ENCODE peak calls at places on chromosomes 5 and 9, in five cellular contexts. One of them, this sample, is unnamed.
A peak's percentile ranks its signal among the peaks of the same experiment; 100 is the strongest.

GRCh38 chr5:142845954-142846398 is 75.8 kb downstream of the ARHGAP26 start:
- DNase-seq in stomach: peak; percentile 38
- DNase-seq in HL-60: no peak
- DNase-seq in fibroblast of the aortic adventitia: no peak
- DNase-seq in GM06990: no peak
- DNase-seq in this sample: no peak

GRCh38 chr5:139806726-139807646 is 11.4 kb downstream of the PSD2 start:
- DNase-seq in fibroblast of the aortic adventitia: no peak
- DNase-seq in stomach: no peak
- DNase-seq in HL-60: no peak
- DNase-seq in GM06990: no peak
- DNase-seq in this sample: no peak

GRCh38 chr9:75866273-75866871 is 24.1 kb upstream of the PCSK5 start:
- DNase-seq in fibroblast of the aortic adventitia: peak; percentile 71
- DNase-seq in GM06990: peak; percentile 6
- DNase-seq in HL-60: no peak
- DNase-seq in stomach: peak; percentile 29
- DNase-seq in this sample: no peak

GRCh38 chr5:78046006-78046405 is 248.5 kb downstream of the AP3B1 start:
- DNase-seq in GM06990: no peak
- DNase-seq in stomach: no peak
- DNase-seq in HL-60: no peak
- DNase-seq in fibroblast of the aortic adventitia: no peak
- DNase-seq in this sample: no peak

GRCh38 chr5:83097582-83098265 is 20.4 kb downstream of the XRCC4 start:
- DNase-seq in stomach: no peak
- DNase-seq in GM06990: no peak
- DNase-seq in fibroblast of the aortic adventitia: peak; percentile 60
- DNase-seq in HL-60: no peak
- DNase-seq in this sample: no peak

GRCh38 chr9:91443994-91444392 is 20.4 kb upstream of the NFIL3 start:
- DNase-seq in stomach: no peak
- DNase-seq in HL-60: no peak
- DNase-seq in fibroblast of the aortic adventitia: no peak
- DNase-seq in GM06990: no peak
- DNase-seq in this sample: no peak

GRCh38 chr5:35026941-35027340 is 20.8 kb downstream of the AGXT2 start:
- DNase-seq in stomach: no peak
- DNase-seq in fibroblast of the aortic adventitia: no peak
- DNase-seq in GM06990: no peak
- DNase-seq in HL-60: no peak
- DNase-seq in this sample: no peak

GRCh38 chr9:124219290-124219605 is 38.5 kb upstream of the NEK6 start:
- DNase-seq in GM06990: no peak
- DNase-seq in fibroblast of the aortic adventitia: no peak
- DNase-seq in HL-60: no peak
- DNase-seq in stomach: no peak
- DNase-seq in this sample: no peak

GRCh38 chr9:134869554-134870310 is 10.9 kb upstream of the FCN2 start:
- DNase-seq in GM06990: no peak
- DNase-seq in fibroblast of the aortic adventitia: no peak
- DNase-seq in HL-60: no peak
- DNase-seq in stomach: no peak
- DNase-seq in this sample: no peak

GRCh38 chr9:135245482-135246247 is 158.2 kb downstream of the OLFM1 start:
- DNase-seq in GM06990: no peak
- DNase-seq in fibroblast of the aortic adventitia: no peak
- DNase-seq in HL-60: no peak
- DNase-seq in stomach: no peak
- DNase-seq in this sample: no peak

GRCh38 chr5:146291421-146292074 is 47.1 kb upstream of the POU4F3 start:
- DNase-seq in HL-60: no peak
- DNase-seq in GM06990: no peak
- DNase-seq in stomach: no peak
- DNase-seq in fibroblast of the aortic adventitia: peak; percentile 63
- DNase-seq in this sample: no peak

GRCh38 chr5:139847790-139848507 is 52.3 kb downstream of the PSD2 start:
- DNase-seq in stomach: peak; percentile 67
- DNase-seq in GM06990: peak; percentile 88
- DNase-seq in fibroblast of the aortic adventitia: no peak
- DNase-seq in HL-60: peak; percentile 12
- DNase-seq in this sample: no peak

GRCh38 chr9:79670269-79670961 is 98.7 kb downstream of the TLE4 start:
- DNase-seq in HL-60: no peak
- DNase-seq in fibroblast of the aortic adventitia: no peak
- DNase-seq in stomach: no peak
- DNase-seq in GM06990: no peak
- DNase-seq in this sample: no peak

GRCh38 chr5:103424008-103424407 is 138.6 kb downstream of the NUDT12 start:
- DNase-seq in stomach: no peak
- DNase-seq in fibroblast of the aortic adventitia: peak; percentile 37
- DNase-seq in HL-60: no peak
- DNase-seq in GM06990: no peak
- DNase-seq in this sample: no peak

GRCh38 chr9:33165263-33166151 is 1.6 kb downstream of the B4GALT1 start:
- DNase-seq in fibroblast of the aortic adventitia: peak; percentile 98
- DNase-seq in GM06990: peak; percentile 51
- DNase-seq in stomach: peak; percentile 61
- DNase-seq in HL-60: peak; percentile 76
- DNase-seq in this sample: peak; percentile 84

GRCh38 chr9:121748727-121749546 is 97.5 kb downstream of the DAB2IP start:
- DNase-seq in stomach: no peak
- DNase-seq in HL-60: no peak
- DNase-seq in GM06990: no peak
- DNase-seq in fibroblast of the aortic adventitia: no peak
- DNase-seq in this sample: no peak

GRCh38 chr9:83733739-83734138 is 26.0 kb upstream of the UBQLN1 start:
- DNase-seq in fibroblast of the aortic adventitia: no peak
- DNase-seq in HL-60: no peak
- DNase-seq in stomach: no peak
- DNase-seq in GM06990: no peak
- DNase-seq in this sample: no peak

GRCh38 chr9:96382175-96382574 is 1.3 kb downstream of the SLC35D2 start:
- DNase-seq in GM06990: no peak
- DNase-seq in stomach: no peak
- DNase-seq in HL-60: no peak
- DNase-seq in fibroblast of the aortic adventitia: peak; percentile 23
- DNase-seq in this sample: no peak

GRCh38 chr5:88883059-88883565 is at the start of gene MEF2C:
- DNase-seq in HL-60: no peak
- DNase-seq in stomach: peak; percentile 51
- DNase-seq in GM06990: peak; percentile 95
- DNase-seq in fibroblast of the aortic adventitia: peak; percentile 93
- DNase-seq in this sample: peak; percentile 24

GRCh38 chr5:37060030-37060429 is 183.5 kb downstream of the NIPBL start:
- DNase-seq in GM06990: no peak
- DNase-seq in stomach: no peak
- DNase-seq in HL-60: no peak
- DNase-seq in fibroblast of the aortic adventitia: no peak
- DNase-seq in this sample: no peak

GRCh38 chr5:95178046-95178651 is 106.7 kb downstream of the MCTP1 start:
- DNase-seq in HL-60: no peak
- DNase-seq in fibroblast of the aortic adventitia: peak; percentile 24
- DNase-seq in stomach: no peak
- DNase-seq in GM06990: no peak
- DNase-seq in this sample: no peak

GRCh38 chr9:33852216-33852826 is 35.4 kb downstream of the UBE2R2 start:
- DNase-seq in HL-60: no peak
- DNase-seq in fibroblast of the aortic adventitia: peak; percentile 62
- DNase-seq in stomach: peak; percentile 86
- DNase-seq in GM06990: no peak
- DNase-seq in this sample: no peak

GRCh38 chr9:116174347-116174746 is 20.8 kb downstream of the PAPPA start:
- DNase-seq in GM06990: no peak
- DNase-seq in fibroblast of the aortic adventitia: peak; percentile 56
- DNase-seq in HL-60: no peak
- DNase-seq in stomach: no peak
- DNase-seq in this sample: no peak

GRCh38 chr9:105912868-105913516 is 218.7 kb downstream of the TMEM38B start:
- DNase-seq in fibroblast of the aortic adventitia: no peak
- DNase-seq in HL-60: no peak
- DNase-seq in stomach: no peak
- DNase-seq in GM06990: no peak
- DNase-seq in this sample: no peak

GRCh38 chr9:2788948-2789347 is 54.9 kb downstream of the PUM3 start:
- DNase-seq in HL-60: no peak
- DNase-seq in stomach: no peak
- DNase-seq in GM06990: no peak
- DNase-seq in fibroblast of the aortic adventitia: no peak
- DNase-seq in this sample: no peak
- TF ChIP-seq CTCF in HL-60: no peak
- TF ChIP-seq CTCF in stomach: no peak
- TF ChIP-seq CTCF in GM06990: no peak
- TF ChIP-seq CTCF in fibroblast of the aortic adventitia: no peak
- TF ChIP-seq CTCF in this sample: no peak

DNA sequence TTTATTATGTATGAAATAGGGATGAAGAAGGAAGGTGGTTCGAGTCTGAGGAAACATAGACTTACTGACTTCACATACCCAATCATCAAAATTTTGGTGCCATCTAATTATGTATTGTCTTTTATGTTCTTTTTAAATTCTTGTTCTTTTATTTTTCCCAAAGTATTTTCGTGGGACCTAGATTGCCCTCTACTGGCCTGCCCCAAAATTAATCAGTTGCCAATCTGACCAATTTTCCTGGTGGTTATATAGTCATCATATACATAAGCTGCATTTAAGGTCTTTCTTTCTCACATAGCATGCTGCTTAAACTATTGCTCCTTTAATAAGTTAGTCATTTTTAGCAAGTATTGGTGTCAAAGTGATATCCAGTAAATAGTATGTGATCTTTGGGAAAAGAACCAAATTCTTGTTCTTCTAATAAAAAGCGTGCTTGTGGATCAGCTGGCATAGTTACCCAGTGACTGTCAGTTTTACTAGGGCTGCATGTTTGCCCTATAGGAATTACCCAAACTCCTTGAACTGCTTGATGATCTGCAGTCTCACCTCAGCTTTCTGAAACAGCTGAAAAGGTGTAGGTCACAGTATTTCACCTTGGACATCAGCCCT is 223.5 kb downstream of the SH3GL2 start:
- DNase-seq in stomach: no peak
- DNase-seq in HL-60: no peak
- DNase-seq in GM06990: no peak
- DNase-seq in fibroblast of the aortic adventitia: peak; percentile 38
- DNase-seq in this sample: no peak
- TF ChIP-seq CTCF in stomach: peak; percentile 36
- TF ChIP-seq CTCF in HL-60: no peak
- TF ChIP-seq CTCF in GM06990: peak; percentile 47
- TF ChIP-seq CTCF in fibroblast of the aortic adventitia: peak; percentile 66
- TF ChIP-seq CTCF in this sample: peak; percentile 61

DNA sequence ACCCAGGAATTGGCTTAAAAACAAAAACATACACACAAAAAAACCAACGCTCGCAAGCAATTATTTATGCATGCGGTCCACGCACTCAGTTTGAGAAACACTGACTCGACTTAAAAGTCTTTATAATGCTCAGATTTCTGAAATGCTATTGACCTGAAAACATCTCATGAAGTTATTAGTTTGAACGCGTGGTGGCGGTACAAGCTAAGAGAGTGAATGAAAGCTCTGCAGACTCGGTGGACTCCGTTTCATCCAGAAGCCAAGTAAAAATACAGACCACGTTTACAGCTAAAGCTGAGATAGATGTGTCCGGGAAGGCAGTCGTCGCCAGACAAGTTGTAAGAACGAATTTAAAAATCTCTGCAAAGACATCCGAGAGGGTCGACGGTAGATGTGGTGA is at the start of gene PCDHB6:
- DNase-seq in stomach: no peak
- DNase-seq in GM06990: no peak
- DNase-seq in fibroblast of the aortic adventitia: peak; percentile 0
- DNase-seq in HL-60: no peak
- DNase-seq in this sample: no peak
- TF ChIP-seq CTCF in stomach: no peak
- TF ChIP-seq CTCF in GM06990: peak; percentile 26
- TF ChIP-seq CTCF in fibroblast of the aortic adventitia: no peak
- TF ChIP-seq CTCF in HL-60: no peak
- TF ChIP-seq CTCF in this sample: peak; percentile 14

DNA sequence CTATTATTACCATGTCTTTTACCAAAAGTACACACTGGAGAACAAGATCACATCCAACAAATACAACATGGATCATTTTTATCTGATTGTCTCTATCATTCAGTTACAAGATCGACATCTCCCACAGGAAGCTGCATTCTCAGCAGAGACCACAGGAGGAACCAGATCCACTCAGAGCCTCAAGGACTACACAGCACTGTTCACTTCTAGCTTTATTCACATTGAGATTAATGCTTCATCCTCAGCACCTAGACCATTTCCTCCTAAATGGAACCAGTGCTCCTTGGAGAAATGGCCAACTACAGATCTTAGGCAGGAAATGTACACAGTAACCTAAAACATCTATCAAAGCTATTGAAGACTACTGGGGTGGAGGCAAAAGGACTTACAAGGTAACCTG is 13.3 kb upstream of the C5orf15 start:
- DNase-seq in fibroblast of the aortic adventitia: no peak
- DNase-seq in GM06990: no peak
- DNase-seq in stomach: no peak
- DNase-seq in HL-60: no peak
- DNase-seq in this sample: no peak
- TF ChIP-seq CTCF in fibroblast of the aortic adventitia: no peak
- TF ChIP-seq CTCF in GM06990: peak; percentile 2
- TF ChIP-seq CTCF in stomach: no peak
- TF ChIP-seq CTCF in HL-60: no peak
- TF ChIP-seq CTCF in this sample: no peak

GRCh38 chr5:101045689-101046088 is 142.6 kb upstream of the ST8SIA4 start:
- DNase-seq in stomach: no peak
- DNase-seq in GM06990: no peak
- DNase-seq in fibroblast of the aortic adventitia: peak; percentile 25
- DNase-seq in HL-60: no peak
- DNase-seq in this sample: no peak
- TF ChIP-seq CTCF in stomach: no peak
- TF ChIP-seq CTCF in GM06990: no peak
- TF ChIP-seq CTCF in fibroblast of the aortic adventitia: no peak
- TF ChIP-seq CTCF in HL-60: no peak
- TF ChIP-seq CTCF in this sample: no peak